ENCODE peak calls at places on chromosomes 6 and 20, in eight cellular contexts. J, W, C, A, O, X, Z and T are unnamed samples. For H3K27me3, the result is how much of the 10 kb centered on the place peaks cover.

GRCh38 chr20:31605031-31605901 is at the start of gene ID1:
- DNase-seq in J (peak), W (peak), C (peak), A (peak), O (peak), X (peak), Z (peak), T (no peak)

GRCh38 chr6:133768656-133769295 is 120.1 kb upstream of the TCF21 start:
- DNase-seq in J (no peak), W (no peak), C (peak), A (no peak), O (no peak), X (peak), Z (no peak), T (no peak)

GRCh38 chr6:11810039-11810541 is 31.5 kb upstream of the ADTRP start:
- DNase-seq in J (peak), W (no peak), C (peak), A (peak), O (no peak), X (peak), Z (peak), T (no peak)

GRCh38 chr6:48859562-48859961 is 603.5 kb downstream of the MMUT start:
- DNase-seq in J (no peak), W (no peak), C (no peak), A (no peak), O (no peak), X (no peak), Z (no peak), T (no peak)

GRCh38 chr6:144912474-144912873 is 627.3 kb downstream of the UTRN start:
- DNase-seq in J (peak), W (no peak), C (no peak), A (no peak), O (no peak), X (peak), Z (no peak), T (no peak)

GRCh38 chr20:50762045-50762422 is 30.7 kb downstream of the PARD6B start:
- DNase-seq in J (peak), W (no peak), C (no peak), A (no peak), O (no peak), X (no peak), Z (no peak), T (no peak)

GRCh38 chr20:40335437-40335836 is 353.6 kb downstream of the MAFB start:
- DNase-seq in J (no peak), W (no peak), C (no peak), A (no peak), O (no peak), X (no peak), Z (no peak), T (no peak)

GRCh38 chr6:107666084-107666981 is 157.8 kb downstream of the SCML4 start:
- DNase-seq in J (peak), W (no peak), C (no peak), A (peak), O (no peak), X (peak), Z (no peak), T (no peak)

GRCh38 chr6:44225579-44226325 is 2.4 kb downstream of the SLC29A1 start:
- DNase-seq in J (no peak), W (no peak), C (no peak), A (no peak), O (no peak), X (no peak), Z (no peak), T (no peak)

GRCh38 chr20:45639687-45640086 is 8.6 kb upstream of the WFDC9 start:
- DNase-seq in J (no peak), W (no peak), C (no peak), A (no peak), O (no peak), X (no peak), Z (no peak), T (no peak)

GRCh38 chr6:139762587-139763031 is 388.2 kb upstream of the CITED2 start:
- DNase-seq in J (peak), W (no peak), C (no peak), A (no peak), O (no peak), X (peak), Z (no peak), T (no peak)

GRCh38 chr6:40011844-40012243 is 77.6 kb upstream of the MOCS1 start:
- DNase-seq in J (no peak), W (no peak), C (no peak), A (no peak), O (no peak), X (no peak), Z (no peak), T (no peak)

GRCh38 chr6:126753616-126754015 is 364.9 kb upstream of the RSPO3 start:
- DNase-seq in J (no peak), W (no peak), C (no peak), A (no peak), O (no peak), X (no peak), Z (no peak), T (no peak)

GRCh38 chr6:16681260-16681873 is 79.9 kb downstream of the ATXN1 start:
- DNase-seq in J (peak), W (no peak), C (no peak), A (peak), O (no peak), X (peak), Z (no peak), T (no peak)

GRCh38 chr6:13338038-13338437 is 9.7 kb upstream of the TBC1D7 start:
- DNase-seq in J (no peak), W (no peak), C (no peak), A (no peak), O (no peak), X (no peak), Z (no peak), T (no peak)

GRCh38 chr6:137218473-137218916 is 690 bp downstream of the IFNGR1 start:
- DNase-seq in J (peak), W (peak), C (no peak), A (peak), O (no peak), X (peak), Z (no peak), T (no peak)

GRCh38 chr6:71645299-71645698 is 241.1 kb upstream of the RIMS1 start:
- DNase-seq in J (no peak), W (no peak), C (no peak), A (no peak), O (no peak), X (no peak), Z (no peak), T (no peak)

GRCh38 chr6:103335412-103335811 is 1524.3 kb downstream of the HACE1 start:
- DNase-seq in J (no peak), W (no peak), C (no peak), A (no peak), O (no peak), X (no peak), Z (no peak), T (no peak)

GRCh38 chr6:134446228-134446848 is 128.4 kb upstream of the SGK1 start:
- DNase-seq in J (peak), W (peak), C (no peak), A (no peak), O (no peak), X (no peak), Z (no peak), T (no peak)

GRCh38 chr6:139705284-139705683 is 330.8 kb upstream of the CITED2 start:
- DNase-seq in J (no peak), W (no peak), C (no peak), A (no peak), O (no peak), X (no peak), Z (no peak), T (no peak)

GRCh38 chr6:29558439-29559079 is 973 bp downstream of the UBD start:
- DNase-seq in J (no peak), W (no peak), C (no peak), A (no peak), O (no peak), X (no peak), Z (no peak), T (no peak)

GRCh38 chr20:3239867-3240775 is 1.1 kb upstream of the SLC4A11 start:
- DNase-seq in J (no peak), W (no peak), C (no peak), A (no peak), O (no peak), X (no peak), Z (no peak), T (no peak)

GRCh38 chr6:166554316-166554715 is 32.2 kb downstream of the RAMACL start:
- DNase-seq in J (peak), W (no peak), C (no peak), A (no peak), O (no peak), X (no peak), Z (no peak), T (no peak)

GRCh38 chr6:95230071-95230740 is 347.1 kb upstream of the MANEA start:
- DNase-seq in J (peak), W (no peak), C (no peak), A (no peak), O (no peak), X (peak), Z (no peak), T (no peak)

GRCh38 chr6:121666809-121667208 is 231.4 kb downstream of the GJA1 start:
- DNase-seq in J (peak), W (no peak), C (no peak), A (no peak), O (no peak), X (peak), Z (no peak), T (no peak)

GRCh38 chr6:119147101-119148053 is 68.9 kb upstream of the FAM184A start:
- DNase-seq in J (peak), W (no peak), C (peak), A (peak), O (no peak), X (peak), Z (no peak), T (no peak)

GRCh38 chr6:111430605-111431378 is 52.2 kb downstream of the REV3L start:
- DNase-seq in J (no peak), W (no peak), C (no peak), A (no peak), O (no peak), X (no peak), Z (no peak), T (no peak)

GRCh38 chr6:37005061-37005810 is at the start of gene FGD2:
- DNase-seq in J (no peak), W (no peak), C (no peak), A (no peak), O (no peak), X (no peak), Z (no peak), T (no peak)

GRCh38 chr6:142763205-142763604 is 181.8 kb downstream of the HIVEP2 start:
- DNase-seq in J (peak), W (no peak), C (no peak), A (no peak), O (no peak), X (peak), Z (no peak), T (no peak)

GRCh38 chr6:139290787-139291294 is 957 bp downstream of the TXLNB start:
- DNase-seq in J (peak), W (no peak), C (peak), A (peak), O (no peak), X (no peak), Z (no peak), T (no peak)

GRCh38 chr6:90284236-90284744 is 12.4 kb downstream of the BACH2 start:
- DNase-seq in J (peak), W (no peak), C (peak), A (no peak), O (no peak), X (peak), Z (no peak), T (no peak)

GRCh38 chr20:10584319-10584812 is 89.4 kb downstream of the JAG1 start:
- DNase-seq in J (no peak), W (no peak), C (no peak), A (no peak), O (no peak), X (no peak), Z (no peak), T (no peak)

GRCh38 chr20:1777476-1777820 is 117.8 kb upstream of the SIRPA start:
- DNase-seq in J (no peak), W (no peak), C (no peak), A (no peak), O (no peak), X (no peak), Z (no peak), T (no peak)
- H3K4me3 ChIP-seq in J (no peak), W (peak), C (no peak), A (peak), O (peak), X (no peak), Z (peak), T (no peak)

GRCh38 chr20:58407966-58408557 is 19.0 kb downstream of the VAPB start:
- DNase-seq in J (no peak), W (no peak), C (no peak), A (no peak), O (no peak), X (no peak), Z (no peak), T (no peak)
- H3K27ac ChIP-seq in J (no peak), W (no peak), C (no peak), A (peak), O (peak), X (peak), Z (peak), T (no peak)

GRCh38 chr20:36307412-36308317 is 1.5 kb downstream of the DLGAP4 start:
- DNase-seq in J (no peak), W (peak), C (no peak), A (no peak), O (no peak), X (no peak), Z (no peak), T (no peak)

GRCh38 chr20:36303831-36304230 is 2.3 kb upstream of the DLGAP4 start:
- DNase-seq in J (no peak), W (no peak), C (no peak), A (no peak), O (no peak), X (no peak), Z (no peak), T (no peak)

GRCh38 chr20:36304786-36305495 is 1.2 kb upstream of the DLGAP4 start:
- DNase-seq in J (no peak), W (no peak), C (no peak), A (no peak), O (no peak), X (no peak), Z (no peak), T (no peak)

GRCh38 chr20:36306557-36307411 is 645 bp downstream of the DLGAP4 start:
- DNase-seq in J (no peak), W (peak), C (no peak), A (no peak), O (no peak), X (no peak), Z (no peak), T (no peak)

DNA sequence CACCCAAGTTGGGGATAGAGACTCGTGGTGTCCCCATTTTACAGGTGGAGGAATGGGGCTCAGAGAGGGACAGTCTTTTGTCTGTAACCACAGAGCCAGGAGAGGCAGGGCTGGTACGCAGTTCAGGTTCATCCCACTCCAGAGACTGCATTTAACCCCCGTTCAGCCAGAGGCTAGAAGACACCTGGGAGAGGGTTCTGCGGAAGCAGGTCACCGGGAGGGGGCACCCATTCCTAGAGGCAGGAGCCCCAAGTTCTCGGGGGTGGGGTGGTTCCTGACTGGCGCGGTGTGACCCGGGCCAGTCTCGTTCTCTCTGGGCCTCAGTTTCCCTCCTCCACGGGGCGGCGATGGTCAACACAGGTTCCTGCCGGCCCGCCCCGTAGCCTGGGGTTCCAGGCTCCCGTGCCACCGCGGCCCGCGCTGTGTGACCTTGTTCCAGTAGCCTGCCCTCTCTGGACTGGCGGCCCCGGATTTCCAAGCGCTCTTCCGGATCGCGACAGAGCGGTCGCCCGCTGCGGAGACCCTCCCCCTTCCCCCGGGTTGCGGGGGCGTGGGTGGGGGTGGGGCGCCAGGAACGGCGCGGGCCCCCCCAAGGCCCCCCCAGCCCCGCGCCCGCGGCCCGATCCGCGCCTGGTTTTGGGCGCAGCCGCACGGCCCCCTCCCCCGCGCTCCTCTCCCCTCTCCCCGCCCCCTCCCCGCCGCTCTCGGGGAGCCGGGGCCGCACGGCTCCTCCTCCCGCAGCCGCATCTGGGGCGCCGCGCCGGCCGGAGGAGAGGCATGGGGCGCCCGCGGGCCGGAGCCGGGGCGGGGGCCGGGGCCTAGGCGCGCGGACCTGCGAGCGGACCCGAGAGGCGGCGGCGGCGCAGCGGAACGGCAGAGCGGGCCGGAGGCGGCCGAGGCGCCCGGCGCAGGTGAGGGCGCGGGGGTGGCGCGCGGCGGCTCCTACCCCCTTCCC is at the start of gene DLGAP4:
- DNase-seq in J (no peak), W (peak), C (no peak), A (no peak), O (no peak), X (no peak), Z (no peak), T (no peak)
- H3K27me3 ChIP-seq in J (half or more), W (half or more), C (under half), A (half or more), O (half or more), X (half or more), Z (half or more), T (under half)

GRCh38 chr6:158848441-158848840 is 29.3 kb upstream of the EZR start:
- DNase-seq in J (no peak), W (no peak), C (no peak), A (no peak), O (no peak), X (peak), Z (no peak), T (no peak)

GRCh38 chr6:158847786-158848185 is 28.6 kb upstream of the EZR start:
- DNase-seq in J (no peak), W (no peak), C (no peak), A (no peak), O (no peak), X (no peak), Z (no peak), T (no peak)

GRCh38 chr6:158852312-158853071 is 33.3 kb upstream of the EZR start:
- DNase-seq in J (no peak), W (no peak), C (no peak), A (no peak), O (no peak), X (no peak), Z (no peak), T (no peak)

GRCh38 chr6:158850807-158851115 is 31.6 kb upstream of the EZR start:
- DNase-seq in J (peak), W (no peak), C (no peak), A (no peak), O (no peak), X (peak), Z (no peak), T (no peak)

GRCh38 chr6:158849899-158850806 is 31.0 kb upstream of the EZR start:
- DNase-seq in J (peak), W (no peak), C (no peak), A (no peak), O (no peak), X (peak), Z (no peak), T (no peak)
- H3K4me3 ChIP-seq in J (peak), W (no peak), C (no peak), A (no peak), O (no peak), X (peak), Z (no peak), T (no peak)